ENCODE peak calls at places on chromosomes 3 and 15, in seven cellular contexts. J is adrenal gland, B is heart left ventricle, I is Peyer's patch, A is HepG2, S is A549, F is body of pancreas. V is an unnamed sample.

GRCh38 chr3:126261037-126261436 is 80.7 kb upstream of the ALDH1L1 start:
- DNase-seq in F (peak), A (peak), J (peak), B (peak), I (peak), S (no peak), V (no peak)

GRCh38 chr15:79943820-79944219 is 27.2 kb downstream of the BCL2A1 start:
- DNase-seq in F (no peak), J (no peak), S (peak), A (no peak), I (no peak), B (no peak), V (no peak)

GRCh38 chr15:77819841-77820728 is 187.4 kb upstream of the LINGO1 start:
- DNase-seq in B (no peak), J (no peak), S (peak), I (no peak), F (no peak), A (peak), V (no peak)

GRCh38 chr3:113736548-113737089 is 9.4 kb downstream of the NAA50 start:
- DNase-seq in S (peak), J (peak), F (no peak), B (no peak), I (no peak), A (peak), V (no peak)

GRCh38 chr15:65400760-65401606 is 21.8 kb downstream of the IGDCC4 start:
- DNase-seq in B (peak), A (peak), J (peak), F (peak), S (peak), I (peak), V (peak)

GRCh38 chr3:117788086-117788485 is 1078.5 kb downstream of the TUSC7 start:
- DNase-seq in S (peak), F (peak), A (no peak), I (no peak), B (no peak), J (peak), V (no peak)

GRCh38 chr3:59498995-59499394 is 449.2 kb upstream of the CFAP20DC start:
- DNase-seq in B (no peak), S (no peak), J (no peak), A (no peak), F (no peak), I (no peak), V (no peak)

GRCh38 chr3:52173101-52173500 is 18.9 kb upstream of the POC1A start:
- DNase-seq in A (no peak), I (no peak), B (no peak), F (no peak), J (peak), S (no peak), V (peak)

GRCh38 chr3:111781561-111782446 is 77.3 kb upstream of the PHLDB2 start:
- DNase-seq in F (no peak), A (no peak), S (no peak), B (no peak), I (no peak), J (no peak), V (no peak)

GRCh38 chr3:72848703-72849081 is 447 bp upstream of the SHQ1 start:
- DNase-seq in J (no peak), I (no peak), B (no peak), F (no peak), S (no peak), A (no peak), V (no peak)

GRCh38 chr15:49370782-49371181 is 52.3 kb upstream of the FGF7 start:
- DNase-seq in I (no peak), J (no peak), S (peak), A (no peak), F (no peak), B (no peak), V (no peak)

GRCh38 chr3:143445118-143445517 is 325.5 kb downstream of the CHST2 start:
- DNase-seq in I (no peak), A (no peak), F (no peak), B (no peak), S (no peak), J (no peak), V (no peak)

DNA sequence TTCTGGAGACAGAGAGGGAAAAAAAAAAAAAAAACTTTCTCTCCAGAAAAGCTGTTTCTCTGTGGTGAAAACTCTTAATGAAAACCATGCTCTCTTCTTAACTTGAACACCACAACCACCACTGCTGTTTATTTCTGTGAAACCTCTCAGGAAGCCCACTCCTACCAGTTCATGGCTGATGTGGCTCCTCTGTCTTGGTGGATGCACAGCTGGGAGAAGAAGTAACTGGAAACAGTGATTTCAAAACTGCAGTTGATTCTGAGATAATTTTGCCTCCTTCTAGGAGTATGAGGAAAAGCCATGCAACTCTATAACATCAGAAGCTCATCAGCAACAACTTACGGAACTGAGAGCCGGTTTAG is 40.2 kb upstream of the PYGO1 start:
- DNase-seq in I (no peak), B (no peak), F (no peak), J (no peak), A (no peak), S (no peak), V (no peak)
- H3K4me3 ChIP-seq in I (no peak), B (no peak), F (no peak), J (no peak), A (no peak), S (no peak), V (no peak)

GRCh38 chr15:68200016-68200861 is 4.9 kb downstream of the CALML4 start:
- DNase-seq in F (no peak), J (peak), A (no peak), S (no peak), B (no peak), I (peak), V (no peak)

GRCh38 chr15:68197170-68197492 is 8.0 kb downstream of the CALML4 start:
- DNase-seq in I (peak), S (no peak), F (no peak), A (no peak), J (no peak), B (no peak), V (no peak)

GRCh38 chr15:68197661-68198437 is 7.3 kb downstream of the CALML4 start:
- DNase-seq in A (no peak), S (no peak), J (no peak), F (no peak), I (no peak), B (no peak), V (no peak)

GRCh38 chr15:68201153-68201878 is 3.8 kb downstream of the CALML4 start:
- DNase-seq in J (peak), I (peak), B (no peak), S (no peak), A (no peak), F (no peak), V (no peak)

GRCh38 chr15:68199340-68199739 is 5.8 kb downstream of the CALML4 start:
- DNase-seq in A (no peak), F (no peak), J (no peak), S (no peak), B (no peak), I (peak), V (no peak)
- TF ChIP-seq POLR2A in A (no peak), F (no peak), J (no peak), S (no peak), B (no peak), I (no peak), V (no peak)

GRCh38 chr15:89341316-89342005 is 6.8 kb upstream of the POLG start:
- DNase-seq in I (no peak), B (no peak), S (no peak), A (no peak), F (peak), J (no peak), V (peak)
- H3K27ac ChIP-seq in I (no peak), B (no peak), S (no peak), A (no peak), F (no peak), J (no peak), V (no peak)

DNA sequence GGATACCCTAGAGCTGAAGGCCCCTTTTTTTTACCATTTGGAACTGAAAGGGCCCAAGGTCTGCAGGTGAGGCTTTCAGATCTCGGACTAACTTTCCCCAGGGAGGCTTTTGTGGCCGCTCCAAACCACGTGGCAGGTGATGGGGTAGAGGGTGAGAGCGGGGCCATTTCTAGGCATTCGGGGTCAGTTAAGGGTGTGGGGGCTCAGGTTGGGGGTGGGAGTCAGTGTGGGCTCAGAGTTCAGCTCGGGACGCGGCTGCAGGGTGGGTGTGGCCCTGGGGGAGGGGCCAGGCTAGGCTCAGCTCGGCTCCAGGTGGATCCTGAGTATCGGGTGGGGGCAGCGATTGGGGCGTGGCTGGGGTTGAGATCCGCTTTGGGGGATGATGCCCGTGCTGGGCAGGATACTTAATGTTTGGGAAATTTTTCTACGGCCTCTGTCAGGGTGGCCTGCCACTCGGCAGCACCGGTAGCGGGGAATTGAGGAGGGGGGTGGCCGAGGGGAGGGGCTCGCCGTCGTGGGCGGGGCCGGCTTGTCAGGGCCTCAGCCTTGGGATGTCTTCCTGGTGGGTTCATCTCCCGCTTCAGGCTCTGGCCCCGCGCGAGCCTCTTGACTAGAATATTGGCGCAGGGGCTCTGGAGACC is 2.5 kb downstream of the KLF13 start:
- DNase-seq in F (peak), A (no peak), J (no peak), S (no peak), I (peak), B (peak), V (peak)
- H3K4me3 ChIP-seq in F (peak), A (peak), J (peak), S (peak), I (peak), B (peak), V (peak)

GRCh38 chr3:185312006-185312405 is 50.9 kb upstream of the MAP3K13 start:
- DNase-seq in I (peak), B (no peak), J (no peak), A (no peak), S (no peak), F (peak), V (no peak)

GRCh38 chr3:185309309-185309708 is 53.6 kb upstream of the MAP3K13 start:
- DNase-seq in I (no peak), F (no peak), S (no peak), A (peak), J (no peak), B (no peak), V (no peak)

GRCh38 chr3:185309795-185310194 is 53.1 kb upstream of the MAP3K13 start:
- DNase-seq in J (no peak), S (no peak), F (no peak), I (no peak), A (no peak), B (no peak), V (no peak)

GRCh38 chr3:185306847-185307246 is 53.0 kb upstream of the EHHADH start:
- DNase-seq in A (no peak), B (no peak), F (no peak), I (no peak), S (no peak), J (no peak), V (no peak)

DNA sequence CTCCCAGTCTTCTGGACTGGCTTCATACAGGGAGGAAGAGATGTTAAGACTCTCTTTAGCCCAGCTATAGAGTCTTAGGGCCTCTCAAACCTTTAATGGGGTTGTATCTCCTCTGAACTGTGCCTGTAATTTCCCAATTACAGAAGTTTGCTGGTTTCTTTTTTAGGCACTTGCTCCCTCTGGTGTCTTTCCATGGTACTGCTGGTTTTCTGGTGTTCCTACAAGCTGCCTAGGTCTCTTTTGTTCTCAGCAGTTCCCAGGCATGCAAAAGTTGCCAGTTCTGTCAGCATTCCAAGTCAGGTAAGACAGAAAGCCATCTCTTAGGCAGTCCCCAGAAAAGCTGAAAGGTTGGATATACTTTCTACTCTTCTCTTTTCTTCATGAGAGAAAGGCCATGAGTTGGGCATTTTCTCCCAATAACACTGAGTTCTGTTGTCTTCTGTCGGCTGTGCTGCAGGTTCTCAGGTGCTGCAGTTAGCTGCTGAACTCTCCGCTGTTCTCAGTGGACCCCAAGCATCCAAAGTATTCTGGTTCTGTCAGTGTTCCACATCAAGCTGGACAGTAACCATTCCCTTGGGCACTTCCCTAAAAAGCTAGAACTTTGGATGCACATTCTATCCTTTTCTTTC is 54.4 kb upstream of the EHHADH start:
- DNase-seq in B (no peak), J (peak), A (peak), F (peak), S (peak), I (peak), V (no peak)
- TF ChIP-seq POLR2A in B (no peak), J (no peak), A (no peak), F (no peak), S (no peak), I (no peak), V (no peak)

GRCh38 chr3:183298708-183299153 is 45.7 kb downstream of the B3GNT5 start:
- DNase-seq in F (peak), A (no peak), J (peak), B (peak), S (peak), I (peak), V (peak)

GRCh38 chr3:183293966-183294365 is 40.9 kb downstream of the B3GNT5 start:
- DNase-seq in I (no peak), F (no peak), J (no peak), B (no peak), S (no peak), A (no peak), V (no peak)

GRCh38 chr3:183296944-183297343 is 43.9 kb downstream of the B3GNT5 start:
- DNase-seq in S (no peak), I (no peak), B (no peak), J (no peak), A (no peak), F (no peak), V (no peak)

GRCh38 chr3:183291511-183292031 is 38.5 kb downstream of the B3GNT5 start:
- DNase-seq in S (peak), I (no peak), A (peak), J (no peak), B (no peak), F (no peak), V (no peak)

GRCh38 chr3:183295211-183295610 is 42.2 kb downstream of the B3GNT5 start:
- DNase-seq in B (peak), A (peak), I (no peak), F (peak), J (peak), S (peak), V (no peak)
- H3K27ac ChIP-seq in B (no peak), A (no peak), I (no peak), F (no peak), J (no peak), S (peak), V (no peak)

DNA sequence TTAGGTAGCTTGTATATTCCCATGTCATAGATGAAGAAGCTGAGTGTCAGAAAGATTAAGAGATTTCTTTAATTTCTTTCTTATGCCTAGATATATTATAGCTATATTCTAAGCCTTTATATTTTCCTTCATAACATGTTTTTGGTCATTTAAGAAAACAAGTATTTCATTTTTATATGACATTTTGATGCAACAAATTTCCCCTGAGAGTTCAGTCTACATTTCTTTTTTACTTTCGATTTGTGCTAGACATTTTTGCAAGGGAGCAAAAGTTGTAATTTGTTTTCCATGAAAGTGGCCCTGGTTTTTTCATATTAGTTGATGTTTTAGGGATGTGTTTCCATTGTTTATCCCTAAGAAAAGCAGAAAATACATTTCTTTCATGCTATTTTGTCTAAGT is 344.9 kb downstream of the NLGN1 start:
- DNase-seq in B (no peak), J (no peak), A (no peak), S (no peak), F (no peak), I (no peak), V (no peak)
- H3K4me3 ChIP-seq in B (no peak), J (no peak), A (no peak), S (no peak), F (no peak), I (no peak), V (no peak)

DNA sequence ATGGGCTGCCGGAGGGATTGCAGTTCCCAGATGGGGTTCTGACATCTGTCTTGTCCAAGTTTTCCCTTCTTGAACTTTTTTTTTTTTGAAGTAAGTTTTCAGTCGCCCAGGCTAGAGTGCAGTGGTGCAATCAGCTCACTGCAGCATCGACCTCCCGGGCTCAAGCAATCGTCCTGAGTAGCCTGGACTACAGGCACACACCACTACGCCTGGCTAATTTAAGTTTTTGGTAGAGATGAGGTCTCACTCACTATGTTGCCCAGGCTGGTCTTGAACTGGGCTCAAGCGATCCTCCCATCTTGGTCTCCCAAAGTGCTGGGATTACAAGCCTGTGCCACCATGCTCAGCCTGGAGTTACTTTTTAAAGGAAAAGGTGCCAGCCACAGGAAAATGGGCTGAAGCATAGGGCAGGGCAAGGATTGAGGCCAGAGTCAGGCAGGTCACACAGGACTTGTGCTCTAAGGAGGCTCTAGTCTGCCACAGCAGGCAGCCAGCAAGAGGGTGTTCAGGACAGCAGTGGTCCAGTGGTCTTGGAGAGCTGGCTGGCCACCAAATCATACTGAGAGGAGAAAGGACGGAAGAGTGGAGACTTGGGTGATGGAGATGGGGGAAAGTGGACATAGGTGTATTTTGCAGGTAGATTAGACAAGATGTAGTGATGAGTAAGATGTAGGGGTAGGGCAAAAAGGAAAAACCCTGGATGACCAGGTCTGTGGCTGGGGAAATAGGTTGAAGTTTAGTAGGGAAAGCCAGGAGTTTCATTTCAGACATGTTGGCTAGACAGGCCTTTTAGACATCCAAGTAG is 6.0 kb upstream of the PODXL2 start:
- DNase-seq in A (no peak), S (no peak), B (no peak), I (no peak), F (no peak), J (no peak), V (no peak)
- TF ChIP-seq POLR2A in A (no peak), S (no peak), B (no peak), I (no peak), F (no peak), J (no peak), V (no peak)

GRCh38 chr3:186217820-186218164 is 108.9 kb upstream of the ETV5 start:
- DNase-seq in I (no peak), F (peak), B (no peak), A (peak), S (no peak), J (peak), V (no peak)
- H3K27ac ChIP-seq in I (no peak), F (no peak), B (no peak), A (peak), S (no peak), J (peak), V (no peak)

V was measured in spleen.